ENCODE peak calls at places on chromosomes 1 and 21, in seven cellular contexts. E is H4, P is hypothalamus, M is HEK293T, Q is AG20443, O is LHCN-M2, F is hepatic stellate cell. R is an unnamed sample.

GRCh38 chr1:185015598-185015997 is 29.8 kb upstream of the RNF2 start:
- DNase-seq in M (no peak), F (no peak), Q (no peak), E (no peak), P (no peak), O (no peak), R (no peak)

GRCh38 chr1:153612111-153612754 is 704 bp downstream of the S100A16 start:
- DNase-seq in O (no peak), P (no peak), M (no peak), E (no peak), Q (no peak), F (no peak), R (no peak)

GRCh38 chr1:25091671-25092070 is 140.6 kb downstream of the SYF2 start:
- DNase-seq in M (no peak), O (no peak), E (no peak), F (no peak), Q (no peak), P (no peak), R (no peak)

GRCh38 chr1:109877320-109877771 is 33.3 kb upstream of the CSF1 start:
- DNase-seq in F (peak), O (peak), M (no peak), Q (peak), P (peak), E (peak), R (no peak)

GRCh38 chr1:46991083-46991923 is 32.2 kb upstream of the CYP4X1 start:
- DNase-seq in E (no peak), M (peak), F (no peak), P (no peak), O (no peak), Q (no peak), R (peak)

GRCh38 chr1:40519517-40519916 is 10.9 kb downstream of the EXO5 start:
- DNase-seq in F (no peak), M (no peak), O (no peak), E (no peak), P (no peak), Q (no peak), R (no peak)

GRCh38 chr1:185080425-185080824 is 35.1 kb downstream of the RNF2 start:
- DNase-seq in M (no peak), O (no peak), E (no peak), Q (no peak), F (no peak), P (no peak), R (no peak)

GRCh38 chr21:43719748-43720538 is 1.0 kb downstream of the PDXK start:
- DNase-seq in O (no peak), F (no peak), Q (peak), E (no peak), P (no peak), M (no peak), R (no peak)

GRCh38 chr1:44405804-44406743 is 1.0 kb downstream of the RNF220 start:
- DNase-seq in F (no peak), M (peak), O (peak), Q (no peak), E (no peak), P (no peak), R (no peak)

GRCh38 chr1:202165267-202165941 is 5.0 kb upstream of the PTPN7 start:
- DNase-seq in E (no peak), M (no peak), F (no peak), P (no peak), Q (no peak), O (no peak), R (no peak)

GRCh38 chr1:6822530-6823359 is 37.5 kb downstream of the CAMTA1 start:
- DNase-seq in P (no peak), E (no peak), O (no peak), F (no peak), M (peak), Q (no peak), R (peak)

GRCh38 chr1:218646288-218646687 is 301.2 kb downstream of the TGFB2 start:
- DNase-seq in Q (no peak), P (no peak), M (no peak), E (no peak), F (no peak), O (no peak), R (no peak)

GRCh38 chr21:45602106-45602505 is 41.4 kb upstream of the PCBP3 start:
- DNase-seq in M (no peak), Q (no peak), F (no peak), O (no peak), E (no peak), P (no peak), R (no peak)

GRCh38 chr1:113870778-113871177 is 734 bp downstream of the PTPN22 start:
- DNase-seq in O (no peak), Q (no peak), M (no peak), P (no peak), F (no peak), E (no peak), R (no peak)

GRCh38 chr21:21624674-21625073 is 626.5 kb downstream of the NCAM2 start:
- DNase-seq in O (peak), F (no peak), Q (peak), P (no peak), M (no peak), E (peak), R (no peak)

GRCh38 chr1:157490337-157491165 is 61.8 kb downstream of the FCRL5 start:
- DNase-seq in F (peak), O (peak), Q (peak), E (peak), M (peak), P (peak), R (peak)

GRCh38 chr1:205505791-205506190 is 1.3 kb downstream of the CDK18 start:
- DNase-seq in P (no peak), M (no peak), F (peak), O (no peak), Q (peak), E (no peak), R (no peak)

GRCh38 chr21:42650033-42650370 is 3.4 kb upstream of the PDE9A start:
- DNase-seq in M (no peak), Q (no peak), F (no peak), P (no peak), E (no peak), O (no peak), R (no peak)

GRCh38 chr1:12177999-12178441 is 11.2 kb downstream of the TNFRSF1B start:
- DNase-seq in P (no peak), E (peak), F (peak), M (no peak), O (peak), Q (peak), R (no peak)

GRCh38 chr1:157932082-157932481 is 61.4 kb upstream of the KIRREL1 start:
- DNase-seq in Q (peak), O (peak), P (no peak), E (peak), F (no peak), M (no peak), R (no peak)

GRCh38 chr1:70436617-70437236 is 25.7 kb downstream of the CTH start:
- DNase-seq in M (no peak), Q (peak), E (no peak), O (peak), P (no peak), F (peak), R (no peak)

GRCh38 chr1:214662386-214662785 is 59.4 kb downstream of the CENPF start:
- DNase-seq in M (no peak), Q (no peak), F (no peak), O (no peak), E (no peak), P (no peak), R (no peak)

GRCh38 chr1:231040019-231040799 is at the start of gene FAM89A:
- DNase-seq in E (no peak), Q (peak), M (peak), O (no peak), F (peak), P (peak), R (no peak)

GRCh38 chr1:14597343-14598006 is 1.0 kb upstream of the KAZN start:
- DNase-seq in M (no peak), F (no peak), E (no peak), P (no peak), Q (peak), O (no peak), R (no peak)

GRCh38 chr1:212430955-212431394 is 1.7 kb upstream of the NENF start:
- DNase-seq in P (no peak), Q (no peak), M (no peak), F (no peak), E (no peak), O (no peak), R (no peak)

GRCh38 chr1:21334214-21335087 is 44.2 kb upstream of the ECE1 start:
- DNase-seq in M (peak), E (peak), F (peak), O (peak), P (peak), Q (peak), R (no peak)

GRCh38 chr1:182615468-182616129 is 11.4 kb upstream of the RGS16 start:
- DNase-seq in E (no peak), M (no peak), Q (no peak), F (no peak), P (peak), O (no peak), R (no peak)

GRCh38 chr1:171267391-171267790 is 19.1 kb downstream of the FMO1 start:
- DNase-seq in Q (no peak), M (no peak), O (peak), P (no peak), E (peak), F (no peak), R (no peak)

GRCh38 chr1:205042911-205043806 is at the start of gene CNTN2:
- DNase-seq in M (no peak), P (peak), O (no peak), F (no peak), E (no peak), Q (peak), R (peak)

GRCh38 chr1:16521288-16521583 is 7.2 kb upstream of the RNU1-1 start:
- DNase-seq in Q (peak), E (no peak), O (no peak), F (no peak), M (no peak), P (no peak), R (no peak)

GRCh38 chr1:65174585-65174984 is 26.6 kb downstream of the AK4 start:
- DNase-seq in F (peak), Q (peak), M (no peak), O (peak), P (peak), E (peak), R (no peak)

GRCh38 chr1:212607206-212607923 is 1.2 kb upstream of the ATF3 start:
- DNase-seq in Q (no peak), F (no peak), E (no peak), M (no peak), O (no peak), P (no peak), R (no peak)

GRCh38 chr1:104592926-104593325 is 843.2 kb downstream of the AMY1C start:
- DNase-seq in M (no peak), E (no peak), P (no peak), Q (no peak), F (no peak), O (no peak), R (no peak)

GRCh38 chr1:14478120-14478519 is 120.4 kb upstream of the KAZN start:
- DNase-seq in F (no peak), Q (no peak), P (no peak), O (no peak), E (no peak), M (no peak), R (no peak)

GRCh38 chr1:160774886-160775719 is 20.9 kb upstream of the LY9 start:
- DNase-seq in O (no peak), F (no peak), Q (no peak), P (no peak), M (no peak), E (peak), R (no peak)

GRCh38 chr21:34510148-34511142 is 1.6 kb downstream of the KCNE1 start:
- DNase-seq in Q (peak), M (peak), P (no peak), O (peak), F (peak), E (peak), R (no peak)